ENCODE peak calls at places on chromosomes 16 and 17, in ten cellular contexts. A is tibial nerve, Y is ovary, B is sigmoid colon, D is stomach, F is A549, C is SK-N-SH, R is transverse colon, E is esophagus muscularis mucosa, W is GM12878. M is an unnamed sample.

GRCh38 chr17:17134952-17135340 is 71.2 kb downstream of the PLD6 start:
- DNase-seq in A (no peak), Y (no peak), B (no peak), D (no peak), F (no peak), C (no peak), R (no peak), E (no peak), W (no peak), M (no peak)

GRCh38 chr16:29962344-29962994 is 590 bp downstream of the TMEM219 start:
- DNase-seq in A (no peak), Y (no peak), B (no peak), D (peak), F (peak), C (no peak), R (peak), E (no peak), W (no peak), M (no peak)

GRCh38 chr16:66524601-66525164 is 25.2 kb downstream of the TK2 start:
- DNase-seq in A (no peak), Y (no peak), B (no peak), D (no peak), F (no peak), C (no peak), R (peak), E (no peak), W (peak), M (no peak)

GRCh38 chr16:11328172-11329079 is 16.8 kb upstream of the RMI2 start:
- DNase-seq in A (no peak), Y (peak), B (peak), D (peak), F (peak), C (no peak), R (peak), E (peak), W (peak), M (no peak)

GRCh38 chr17:56792267-56792666 is 41.5 kb downstream of the C17orf67 start:
- DNase-seq in A (no peak), Y (no peak), B (no peak), D (no peak), F (no peak), C (no peak), R (no peak), E (no peak), W (no peak), M (no peak)

GRCh38 chr16:21276090-21276489 is 2.0 kb downstream of the CRYM start:
- DNase-seq in A (no peak), Y (no peak), B (no peak), D (no peak), F (no peak), C (no peak), R (no peak), E (no peak), W (no peak), M (no peak)

GRCh38 chr17:9238340-9239259 is 217.3 kb downstream of the NTN1 start:
- DNase-seq in A (no peak), Y (no peak), B (peak), D (no peak), F (no peak), C (no peak), R (no peak), E (no peak), W (no peak), M (no peak)

GRCh38 chr17:40095356-40095943 is 4.9 kb downstream of the NR1D1 start:
- DNase-seq in A (no peak), Y (peak), B (peak), D (peak), F (no peak), C (no peak), R (no peak), E (no peak), W (no peak), M (no peak)

GRCh38 chr17:32805029-32805976 is 71.6 kb downstream of the MYO1D start:
- DNase-seq in A (no peak), Y (no peak), B (no peak), D (no peak), F (no peak), C (no peak), R (no peak), E (no peak), W (no peak), M (no peak)

GRCh38 chr16:75152635-75153034 is 4.3 kb downstream of the ZFP1 start:
- DNase-seq in A (no peak), Y (no peak), B (no peak), D (no peak), F (no peak), C (no peak), R (no peak), E (no peak), W (peak), M (no peak)

GRCh38 chr17:79106958-79107357 is 32.3 kb downstream of the ENGASE start:
- DNase-seq in A (no peak), Y (no peak), B (no peak), D (no peak), F (no peak), C (no peak), R (no peak), E (no peak), W (no peak), M (no peak)

GRCh38 chr17:16468428-16468992 is 23.5 kb downstream of the LRRC75A start:
- DNase-seq in A (no peak), Y (no peak), B (no peak), D (no peak), F (no peak), C (no peak), R (no peak), E (no peak), W (no peak), M (no peak)

GRCh38 chr16:50297301-50298074 is 31.1 kb downstream of the ADCY7 start:
- DNase-seq in A (no peak), Y (peak), B (peak), D (no peak), F (no peak), C (peak), R (peak), E (no peak), W (no peak), M (peak)

GRCh38 chr16:47858333-47859067 is 297.3 kb downstream of the ABCC12 start:
- DNase-seq in A (no peak), Y (no peak), B (no peak), D (no peak), F (no peak), C (no peak), R (no peak), E (no peak), W (no peak), M (no peak)
- TF ChIP-seq EP300 in A (no peak), Y (no peak), B (no peak), D (no peak), F (no peak), C (no peak), R (no peak), E (no peak), W (no peak), M (no peak)

GRCh38 chr17:55420067-55420775 is 1.4 kb downstream of the MMD start:
- DNase-seq in A (no peak), Y (no peak), B (no peak), D (peak), F (no peak), C (no peak), R (no peak), E (no peak), W (no peak), M (no peak)
- TF ChIP-seq EP300 in A (no peak), Y (no peak), B (no peak), D (no peak), F (no peak), C (no peak), R (no peak), E (no peak), W (no peak), M (no peak)

DNA sequence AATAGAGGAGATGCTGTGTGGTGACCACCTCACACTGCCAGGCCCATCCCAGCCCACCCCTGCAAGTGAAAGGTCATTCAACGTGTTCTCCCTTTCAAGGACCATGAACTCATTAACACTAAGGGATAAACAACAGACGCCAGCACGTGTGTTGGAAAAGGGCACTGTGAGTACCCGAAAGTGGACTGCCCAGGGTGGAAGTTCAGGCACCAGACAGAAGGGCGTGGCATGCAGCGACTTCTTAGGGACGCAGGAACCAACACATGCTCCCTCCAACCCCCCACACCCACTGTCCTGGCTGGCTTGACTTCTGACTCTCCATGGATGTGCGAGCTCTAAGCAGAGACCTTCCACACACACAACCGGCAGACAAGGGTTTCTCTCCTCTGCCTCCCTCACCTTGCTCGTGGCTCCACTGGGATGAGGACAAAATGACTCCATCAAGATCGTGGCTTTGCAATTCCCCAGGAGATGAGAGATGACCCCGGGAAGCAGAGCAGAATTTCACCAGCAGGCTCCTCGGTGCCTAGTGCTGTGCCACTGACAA is 11.0 kb downstream of the UBALD1 start:
- DNase-seq in A (no peak), Y (no peak), B (no peak), D (no peak), F (no peak), C (peak), R (no peak), E (no peak), W (no peak), M (no peak)
- TF ChIP-seq EP300 in A (no peak), Y (no peak), B (no peak), D (no peak), F (no peak), C (no peak), R (no peak), E (no peak), W (no peak), M (no peak)

GRCh38 chr17:76408037-76408849 is 23.8 kb downstream of the SPHK1 start:
- DNase-seq in A (no peak), Y (peak), B (no peak), D (peak), F (peak), C (peak), R (peak), E (no peak), W (no peak), M (no peak)
- TF ChIP-seq EP300 in A (no peak), Y (no peak), B (no peak), D (no peak), F (no peak), C (no peak), R (no peak), E (no peak), W (no peak), M (no peak)

GRCh38 chr17:77470800-77471733 is 330.3 kb downstream of the SEC14L1 start:
- DNase-seq in A (no peak), Y (peak), B (no peak), D (no peak), F (peak), C (peak), R (no peak), E (no peak), W (no peak), M (no peak)

GRCh38 chr17:77470330-77470786 is 329.6 kb downstream of the SEC14L1 start:
- DNase-seq in A (no peak), Y (no peak), B (no peak), D (no peak), F (no peak), C (no peak), R (no peak), E (no peak), W (no peak), M (no peak)

GRCh38 chr17:77472837-77473214 is 332.1 kb downstream of the SEC14L1 start:
- DNase-seq in A (no peak), Y (no peak), B (no peak), D (no peak), F (no peak), C (no peak), R (no peak), E (no peak), W (no peak), M (no peak)

GRCh38 chr17:77473615-77474226 is 333.0 kb downstream of the SEC14L1 start:
- DNase-seq in A (no peak), Y (no peak), B (no peak), D (no peak), F (no peak), C (no peak), R (no peak), E (no peak), W (no peak), M (no peak)

DNA sequence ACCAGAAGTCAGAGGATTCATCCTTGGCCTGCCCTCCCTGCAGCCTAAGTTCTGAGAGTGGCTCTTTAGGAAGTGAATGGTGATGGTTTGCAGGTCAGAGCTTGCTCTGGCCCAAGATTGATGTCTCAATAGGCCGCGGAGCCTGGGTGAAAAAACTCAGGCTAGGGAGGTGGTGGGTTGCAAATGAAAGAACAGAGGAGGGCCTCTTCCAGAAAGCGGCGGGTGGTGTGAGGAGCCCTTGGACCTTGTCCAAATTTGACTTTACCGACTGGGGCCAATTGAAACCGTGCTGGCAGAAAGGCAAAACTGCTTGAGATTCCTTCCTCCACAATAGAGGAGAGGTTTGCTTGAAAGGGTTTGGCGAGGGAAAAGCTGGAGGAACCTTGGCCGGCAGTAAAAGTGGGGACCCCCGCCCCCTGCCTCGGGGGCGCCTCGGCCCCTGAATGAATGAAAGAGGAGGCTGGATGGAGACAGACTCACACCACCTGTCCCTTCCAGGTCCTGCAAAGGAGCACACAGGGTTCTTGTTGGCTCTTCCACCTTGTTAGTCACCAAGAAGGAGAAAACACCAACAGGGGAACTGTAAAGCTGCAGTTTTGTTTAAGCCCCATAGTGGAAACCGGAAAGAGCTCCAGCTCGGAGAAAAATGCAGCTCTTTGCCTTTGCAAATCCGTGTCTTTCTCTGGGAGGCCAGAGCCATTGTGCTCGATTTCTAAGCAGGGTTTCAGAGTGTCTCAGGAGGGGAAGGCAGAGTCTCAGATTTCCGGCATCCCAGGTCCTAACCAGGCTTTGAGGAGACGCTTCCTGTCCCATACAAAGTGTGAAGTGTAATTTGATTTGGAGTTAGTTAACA is 331.4 kb downstream of the SEC14L1 start:
- DNase-seq in A (no peak), Y (peak), B (peak), D (peak), F (no peak), C (peak), R (peak), E (no peak), W (no peak), M (no peak)
- TF ChIP-seq EP300 in A (no peak), Y (no peak), B (no peak), D (no peak), F (no peak), C (no peak), R (no peak), E (no peak), W (no peak), M (no peak)

GRCh38 chr16:15879255-15879804 is 9.1 kb downstream of the CEP20 start:
- DNase-seq in A (no peak), Y (no peak), B (no peak), D (no peak), F (peak), C (no peak), R (no peak), E (no peak), W (no peak), M (no peak)
- TF ChIP-seq EP300 in A (no peak), Y (no peak), B (no peak), D (no peak), F (peak), C (no peak), R (no peak), E (no peak), W (no peak), M (no peak)

DNA sequence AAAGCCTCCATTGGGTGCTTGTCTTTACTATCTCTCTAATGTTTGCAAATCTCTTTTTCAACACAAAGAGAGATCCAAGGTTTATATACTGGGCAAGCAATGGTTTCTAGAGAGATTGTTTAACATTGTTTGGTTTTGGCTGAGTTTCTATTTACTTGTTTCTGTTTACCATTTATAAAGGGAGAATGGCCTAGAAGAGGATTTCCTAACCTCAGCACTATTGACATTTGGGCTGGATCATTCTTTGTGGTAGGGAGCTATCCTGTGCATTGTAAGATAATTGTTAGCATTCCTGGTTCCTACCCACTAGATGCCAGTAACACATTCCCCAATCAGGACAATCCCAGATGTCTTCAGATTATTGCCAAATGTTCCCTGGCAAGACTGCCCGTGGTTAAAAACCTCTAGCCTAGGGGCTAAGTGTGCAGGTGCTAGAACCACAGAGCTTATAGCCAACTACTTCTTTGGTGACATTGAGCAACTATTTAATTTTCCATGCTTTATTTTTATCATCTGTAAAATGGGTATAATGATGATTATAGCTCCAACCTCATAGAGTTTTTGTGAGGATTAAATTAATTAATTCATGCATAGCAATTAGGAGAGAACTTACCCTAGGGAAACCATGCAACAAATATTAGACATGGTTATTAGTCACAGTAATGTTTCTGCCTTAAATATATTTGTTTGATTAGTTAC is 413.9 kb upstream of the MAF start:
- DNase-seq in A (no peak), Y (no peak), B (no peak), D (no peak), F (peak), C (no peak), R (no peak), E (no peak), W (no peak), M (no peak)
- TF ChIP-seq EP300 in A (no peak), Y (no peak), B (no peak), D (no peak), F (peak), C (no peak), R (no peak), E (no peak), W (no peak), M (no peak)

DNA sequence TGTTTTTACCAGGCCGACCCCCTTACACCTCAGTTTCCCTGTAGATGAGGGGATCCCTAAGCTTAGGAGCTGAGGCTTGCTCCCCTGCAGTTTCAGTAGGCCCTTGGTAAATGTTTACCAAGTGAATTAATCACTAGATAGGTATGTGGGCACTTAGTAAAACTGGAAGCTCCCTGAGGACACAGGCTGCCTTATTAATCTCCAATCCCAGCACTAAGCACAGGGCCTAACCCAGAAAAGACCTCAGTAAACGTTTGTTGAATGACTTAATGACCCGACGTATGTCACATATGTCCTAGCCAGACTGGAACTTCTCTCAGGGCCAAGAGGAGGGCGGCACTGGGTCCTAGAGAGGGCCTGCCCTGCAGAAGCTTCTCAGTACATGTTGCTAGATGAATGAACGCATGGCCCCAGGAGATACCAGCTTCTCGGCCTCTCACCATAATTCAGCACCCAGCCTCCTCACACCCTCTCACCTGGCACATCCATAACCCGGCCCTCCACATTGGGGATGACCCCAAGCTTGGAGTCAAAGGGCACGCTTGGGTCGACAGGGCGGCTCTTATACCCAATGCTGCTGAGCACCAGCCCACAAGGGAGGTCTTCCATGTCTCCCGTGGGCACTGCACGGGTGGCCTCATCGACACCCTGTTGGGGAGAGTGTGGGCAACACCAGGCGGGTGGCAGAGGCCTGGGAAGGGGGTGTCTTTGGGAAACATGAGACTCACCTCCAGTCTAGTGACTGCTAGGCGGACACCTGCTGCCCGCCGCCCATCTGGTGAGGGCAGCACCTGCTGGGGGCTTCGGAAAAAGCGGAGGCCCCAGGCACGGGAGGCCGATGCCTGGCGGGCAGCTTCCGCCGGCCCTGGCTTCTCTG is 4.0 kb upstream of the GRIN2C start:
- DNase-seq in A (no peak), Y (no peak), B (no peak), D (no peak), F (peak), C (no peak), R (no peak), E (no peak), W (no peak), M (peak)
- TF ChIP-seq EP300 in A (no peak), Y (no peak), B (no peak), D (no peak), F (no peak), C (no peak), R (no peak), E (no peak), W (no peak), M (no peak)

GRCh38 chr16:57538235-57538711 is 1.9 kb upstream of the CCDC102A start:
- DNase-seq in A (no peak), Y (no peak), B (no peak), D (peak), F (no peak), C (no peak), R (no peak), E (no peak), W (no peak), M (peak)

GRCh38 chr16:57540906-57541753 is 1.3 kb upstream of the ADGRG5 start:
- DNase-seq in A (no peak), Y (no peak), B (no peak), D (peak), F (no peak), C (peak), R (no peak), E (no peak), W (no peak), M (peak)

GRCh38 chr16:57539072-57539796 is 2.9 kb upstream of the CCDC102A start:
- DNase-seq in A (no peak), Y (no peak), B (no peak), D (no peak), F (no peak), C (no peak), R (no peak), E (no peak), W (peak), M (peak)

GRCh38 chr16:57541754-57542435 is 548 bp upstream of the ADGRG5 start:
- DNase-seq in A (no peak), Y (no peak), B (no peak), D (no peak), F (no peak), C (no peak), R (no peak), E (no peak), W (no peak), M (peak)

DNA sequence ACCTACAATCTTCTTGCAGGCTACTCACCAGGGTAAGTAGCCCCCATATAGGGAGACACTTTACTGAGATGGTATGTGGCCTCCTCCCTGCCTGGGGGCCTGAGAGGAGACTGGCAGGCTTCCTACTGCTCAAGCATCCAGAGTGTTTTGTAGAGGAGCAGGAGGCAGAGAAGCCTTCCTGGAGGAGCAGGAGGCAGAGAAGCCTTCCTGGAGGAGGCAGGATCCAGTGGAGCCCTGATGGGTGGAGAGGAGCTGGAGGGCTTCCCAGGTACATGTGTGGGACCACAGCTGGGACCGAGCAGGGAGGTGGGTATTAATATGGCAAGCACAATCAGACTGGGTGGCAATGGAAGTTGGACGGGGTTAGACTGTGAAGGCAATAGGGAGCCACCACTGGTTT is 2.1 kb upstream of the ADGRG5 start:
- DNase-seq in A (no peak), Y (no peak), B (no peak), D (peak), F (no peak), C (no peak), R (no peak), E (no peak), W (no peak), M (peak)
- TF ChIP-seq EP300 in A (no peak), Y (no peak), B (no peak), D (no peak), F (no peak), C (no peak), R (no peak), E (no peak), W (no peak), M (no peak)

GRCh38 chr17:76132574-76133338 is 8.3 kb downstream of the FOXJ1 start:
- DNase-seq in A (no peak), Y (no peak), B (peak), D (peak), F (no peak), C (no peak), R (peak), E (no peak), W (no peak), M (no peak)
- TF ChIP-seq EP300 in A (no peak), Y (no peak), B (no peak), D (no peak), F (no peak), C (no peak), R (no peak), E (no peak), W (no peak), M (no peak)

M was measured in suprapubic skin.